ENCODE peak calls at places on chromosomes 5 and 9, in nine cellular contexts. G, Z, O, N, C, I, W, F and Q are unnamed samples.

GRCh38 chr9:123656565-123656964 is 273.4 kb downstream of the DENND1A start:
- DNase-seq in O (no peak), W (no peak), I (peak; percentile 30), C (no peak), Z (no peak), N (peak; percentile 23), F (peak; percentile 6), G (peak; percentile 14), Q (peak; percentile 45)

GRCh38 chr9:133233681-133234432 is 24.8 kb upstream of the OBP2B start:
- DNase-seq in G (no peak), O (no peak), Z (no peak), F (no peak), N (no peak), C (peak; percentile 56), W (no peak), I (peak; percentile 30), Q (no peak)

GRCh38 chr5:150542933-150543445 is 35.1 kb downstream of the NDST1 start:
- DNase-seq in O (peak; percentile 98), W (no peak), F (no peak), Z (no peak), G (no peak), I (no peak), N (no peak), C (no peak), Q (no peak)

GRCh38 chr9:35526087-35526801 is 36.3 kb downstream of the RUSC2 start:
- DNase-seq in W (peak; percentile 6), C (no peak), N (peak; percentile 85), I (peak; percentile 72), Z (no peak), G (peak; percentile 32), O (no peak), F (no peak), Q (peak; percentile 75)

GRCh38 chr5:112630246-112631009 is 107.3 kb upstream of the APC start:
- DNase-seq in Z (no peak), I (peak; percentile 16), O (no peak), N (no peak), W (no peak), F (no peak), C (no peak), G (no peak), Q (no peak)

GRCh38 chr5:74192606-74193299 is 447.8 kb downstream of the ENC1 start:
- DNase-seq in O (no peak), C (peak; percentile 25), N (peak; percentile 54), F (no peak), G (peak; percentile 31), Z (no peak), I (peak; percentile 30), W (no peak), Q (no peak)

GRCh38 chr9:128215491-128216404 is 12.6 kb downstream of the DNM1 start:
- DNase-seq in Z (no peak), N (peak; percentile 75), I (peak; percentile 71), G (no peak), O (peak; percentile 36), F (no peak), C (peak; percentile 53), W (no peak), Q (peak; percentile 84)

GRCh38 chr5:135605221-135605620 is 26.4 kb upstream of the CXCL14 start:
- DNase-seq in N (no peak), C (no peak), W (no peak), Z (no peak), F (no peak), O (no peak), G (no peak), I (no peak), Q (no peak)

GRCh38 chr5:178357127-178357526 is 124.5 kb upstream of the PHYKPL start:
- DNase-seq in C (no peak), I (no peak), G (no peak), O (no peak), N (no peak), W (no peak), Z (no peak), F (no peak), Q (no peak)

GRCh38 chr9:102911185-102911584 is 83.9 kb upstream of the CYLC2 start:
- DNase-seq in G (no peak), N (no peak), O (no peak), W (no peak), F (no peak), I (no peak), Z (no peak), C (no peak), Q (no peak)

GRCh38 chr5:114358329-114358728 is 3.5 kb upstream of the KCNN2 start:
- DNase-seq in F (no peak), O (no peak), N (no peak), Z (no peak), C (no peak), W (no peak), G (no peak), I (no peak), Q (no peak)

GRCh38 chr5:138594305-138595058 is 19.3 kb upstream of the HSPA9 start:
- DNase-seq in F (no peak), I (no peak), O (no peak), N (no peak), W (no peak), G (no peak), C (no peak), Z (no peak), Q (no peak)